ENCODE peak calls at places on chromosomes 1 and 21, in nine cellular contexts. S is naive thymus-derived CD4-positive, alpha-beta T cell; P is iris pigment epithelial cell; L is T-helper 2 cell; J is HT-29; N is NCI-H510A treated with DMSO at 0.1 percent for 48 hours; D is retinal pigment epithelial cell; H is testis; A is non-pigmented ciliary epithelial cell. Q is an unnamed sample.

GRCh38 chr21:22900511-22900910 is 1902.3 kb downstream of the NCAM2 start:
- DNase-seq in N (no peak), H (no peak), P (peak), A (no peak), L (no peak), S (no peak), J (no peak), D (peak), Q (no peak)

GRCh38 chr21:44455524-44456206 is 355 bp downstream of the LRRC3 start:
- DNase-seq in H (peak), A (no peak), J (peak), S (no peak), L (no peak), D (no peak), P (peak), N (no peak), Q (no peak)

GRCh38 chr1:162093095-162093494 is 23.6 kb downstream of the NOS1AP start:
- DNase-seq in L (no peak), A (no peak), D (no peak), H (no peak), S (no peak), J (no peak), P (no peak), N (no peak), Q (no peak)

GRCh38 chr1:2523891-2524609 is 2.3 kb downstream of the PANK4 start:
- DNase-seq in P (no peak), S (peak), H (no peak), D (no peak), J (no peak), N (no peak), L (no peak), A (no peak), Q (no peak)

GRCh38 chr21:26077523-26077922 is 93.0 kb downstream of the APP start:
- DNase-seq in H (no peak), J (no peak), P (no peak), L (no peak), N (no peak), S (no peak), D (no peak), A (no peak), Q (no peak)

GRCh38 chr1:199629624-199630023 is 397.9 kb upstream of the NR5A2 start:
- DNase-seq in P (no peak), N (no peak), L (no peak), D (no peak), A (no peak), S (no peak), J (no peak), H (no peak), Q (no peak)

GRCh38 chr1:166903232-166903631 is 27.2 kb upstream of the TADA1 start:
- DNase-seq in D (no peak), N (no peak), J (no peak), L (no peak), H (no peak), P (no peak), A (no peak), S (no peak), Q (no peak)

GRCh38 chr1:44089371-44090070 is 29.1 kb upstream of the KLF17 start:
- DNase-seq in L (no peak), D (no peak), P (peak), N (peak), A (no peak), S (no peak), J (no peak), H (peak), Q (no peak)

GRCh38 chr1:210635108-210635507 is 306.4 kb downstream of the HHAT start:
- DNase-seq in A (no peak), D (no peak), H (no peak), P (no peak), J (no peak), L (no peak), N (peak), S (no peak), Q (no peak)

GRCh38 chr21:44952929-44953627 is 13.2 kb downstream of the SLX9 start:
- DNase-seq in H (no peak), A (no peak), S (no peak), D (no peak), L (no peak), P (no peak), N (no peak), J (no peak), Q (no peak)

GRCh38 chr1:152182942-152183341 is 23.9 kb upstream of the RPTN start:
- DNase-seq in P (peak), D (peak), L (no peak), J (no peak), N (no peak), A (peak), H (no peak), S (no peak), Q (peak)

GRCh38 chr1:4169991-4170390 is 269.9 kb upstream of the C1orf174 start:
- DNase-seq in J (no peak), S (no peak), H (no peak), N (no peak), A (no peak), P (no peak), D (no peak), L (no peak), Q (no peak)

GRCh38 chr1:230600111-230601000 is 41.9 kb upstream of the COG2 start:
- DNase-seq in A (no peak), N (no peak), P (no peak), H (no peak), J (no peak), S (no peak), D (no peak), L (no peak), Q (no peak)

GRCh38 chr1:30847358-30847972 is 61.1 kb downstream of the SDC3 start:
- DNase-seq in H (peak), S (no peak), N (peak), P (peak), L (no peak), D (peak), A (no peak), J (peak), Q (peak)

GRCh38 chr1:116491985-116492811 is 78.6 kb downstream of the CD58 start:
- DNase-seq in A (no peak), N (no peak), P (no peak), D (no peak), L (no peak), H (no peak), S (no peak), J (no peak), Q (no peak)

GRCh38 chr1:185541861-185542260 is 192.3 kb upstream of the HMCN1 start:
- DNase-seq in P (peak), J (no peak), A (no peak), N (no peak), H (no peak), D (peak), L (no peak), S (no peak), Q (peak)

GRCh38 chr1:229717774-229718173 is 91.7 kb downstream of the URB2 start:
- DNase-seq in S (no peak), P (no peak), D (no peak), H (no peak), L (no peak), J (peak), A (no peak), N (no peak), Q (no peak)

GRCh38 chr1:197948926-197949899 is 32.0 kb downstream of the LHX9 start:
- DNase-seq in N (no peak), S (peak), J (no peak), D (no peak), L (no peak), A (no peak), P (no peak), H (no peak), Q (no peak)

GRCh38 chr1:211548321-211549091 is 30.5 kb downstream of the SLC30A1 start:
- DNase-seq in H (peak), D (no peak), P (no peak), J (peak), A (no peak), S (no peak), N (peak), L (no peak), Q (no peak)

GRCh38 chr1:179190861-179191260 is 38.6 kb downstream of the ABL2 start:
- DNase-seq in P (no peak), N (no peak), S (no peak), A (no peak), H (no peak), D (no peak), L (no peak), J (no peak), Q (peak)

GRCh38 chr1:15509586-15509985 is 14.4 kb downstream of the CASP9 start:
- DNase-seq in H (no peak), N (no peak), S (no peak), A (no peak), L (no peak), P (no peak), D (no peak), J (no peak), Q (no peak)

GRCh38 chr21:45148316-45149000 is 74.1 kb downstream of the ADARB1 start:
- DNase-seq in N (no peak), H (no peak), P (no peak), L (no peak), A (no peak), D (no peak), J (no peak), S (no peak), Q (no peak)

GRCh38 chr1:171758011-171758410 is 16.1 kb upstream of the VAMP4 start:
- DNase-seq in J (no peak), P (no peak), L (no peak), D (no peak), S (no peak), H (no peak), N (no peak), A (no peak), Q (no peak)

GRCh38 chr1:71276466-71276865 is 195.6 kb upstream of the ZRANB2 start:
- DNase-seq in N (no peak), S (no peak), A (no peak), J (no peak), H (no peak), P (no peak), D (no peak), L (no peak), Q (no peak)

GRCh38 chr1:222792744-222793143 is 22.1 kb upstream of the DISP1 start:
- DNase-seq in A (no peak), H (no peak), J (peak), N (no peak), D (no peak), P (peak), S (peak), L (no peak), Q (peak)

GRCh38 chr1:7886346-7886745 is 33.5 kb upstream of the UTS2 start:
- DNase-seq in D (peak), H (no peak), L (no peak), N (no peak), A (no peak), S (no peak), J (peak), P (peak), Q (no peak)

GRCh38 chr1:152078831-152079549 is 9.9 kb downstream of the TCHHL1 start:
- DNase-seq in S (no peak), P (no peak), J (no peak), D (no peak), L (no peak), N (no peak), A (no peak), H (no peak), Q (no peak)

GRCh38 chr1:209106237-209106741 is 477.2 kb upstream of the CAMK1G start:
- DNase-seq in J (no peak), L (no peak), P (peak), D (no peak), N (peak), A (peak), H (no peak), S (no peak), Q (no peak)

GRCh38 chr1:53541761-53542550 is 82.8 kb downstream of the DMRTB1 start:
- DNase-seq in N (peak), J (peak), A (peak), D (no peak), P (peak), H (no peak), L (no peak), S (no peak), Q (no peak)

GRCh38 chr1:52141513-52142219 is at the start of gene ZFYVE9:
- DNase-seq in J (peak), H (peak), S (peak), A (no peak), P (peak), D (no peak), L (peak), N (peak), Q (peak)

GRCh38 chr1:31479801-31480200 is 66.8 kb downstream of the SERINC2 start:
- DNase-seq in A (no peak), J (no peak), D (no peak), P (no peak), N (no peak), L (no peak), S (no peak), H (no peak), Q (no peak)